ENCODE peak calls at places on chromosomes 16 and 17, in nine cellular contexts. One of them, this sample, is unnamed.

GRCh38 chr16:85460983-85461813 is 151.9 kb upstream of the GSE1 start:
- DNase-seq in GM06990: no peak
- DNase-seq in cardiac fibroblast: peak
- DNase-seq in H1: no peak
- DNase-seq in heart right ventricle: no peak
- DNase-seq in cardiac muscle cell: no peak
- DNase-seq in CD4-positive, alpha-beta T cell: no peak
- DNase-seq in GM12865: no peak
- DNase-seq in AG09309: no peak
- DNase-seq in this sample: no peak

GRCh38 chr16:85479972-85480726 is 133.0 kb upstream of the GSE1 start:
- DNase-seq in H1: no peak
- DNase-seq in GM12865: peak
- DNase-seq in AG09309: no peak
- DNase-seq in GM06990: no peak
- DNase-seq in cardiac muscle cell: peak
- DNase-seq in cardiac fibroblast: no peak
- DNase-seq in heart right ventricle: no peak
- DNase-seq in CD4-positive, alpha-beta T cell: no peak
- DNase-seq in this sample: no peak

GRCh38 chr16:83923581-83924365 is 24.9 kb downstream of the MLYCD start:
- DNase-seq in AG09309: no peak
- DNase-seq in cardiac fibroblast: no peak
- DNase-seq in GM06990: no peak
- DNase-seq in GM12865: no peak
- DNase-seq in CD4-positive, alpha-beta T cell: no peak
- DNase-seq in H1: no peak
- DNase-seq in cardiac muscle cell: no peak
- DNase-seq in heart right ventricle: no peak
- DNase-seq in this sample: no peak

GRCh38 chr16:8720080-8720966 is 45.9 kb downstream of the ABAT start:
- DNase-seq in AG09309: no peak
- DNase-seq in GM12865: peak
- DNase-seq in cardiac muscle cell: peak
- DNase-seq in CD4-positive, alpha-beta T cell: no peak
- DNase-seq in heart right ventricle: peak
- DNase-seq in cardiac fibroblast: no peak
- DNase-seq in H1: no peak
- DNase-seq in GM06990: no peak
- DNase-seq in this sample: no peak

GRCh38 chr17:60641810-60642220 is 35.8 kb upstream of the BCAS3 start:
- DNase-seq in cardiac muscle cell: peak
- DNase-seq in GM06990: peak
- DNase-seq in CD4-positive, alpha-beta T cell: peak
- DNase-seq in GM12865: peak
- DNase-seq in heart right ventricle: peak
- DNase-seq in H1: peak
- DNase-seq in cardiac fibroblast: peak
- DNase-seq in AG09309: peak
- DNase-seq in this sample: peak

GRCh38 chr17:83196088-83196765 is 116.8 kb downstream of the METRNL start:
- DNase-seq in cardiac muscle cell: no peak
- DNase-seq in GM06990: no peak
- DNase-seq in cardiac fibroblast: peak
- DNase-seq in H1: no peak
- DNase-seq in AG09309: peak
- DNase-seq in heart right ventricle: no peak
- DNase-seq in CD4-positive, alpha-beta T cell: no peak
- DNase-seq in GM12865: no peak
- DNase-seq in this sample: no peak

GRCh38 chr17:60305141-60305540 is 86.8 kb downstream of the USP32 start:
- DNase-seq in cardiac fibroblast: peak
- DNase-seq in CD4-positive, alpha-beta T cell: no peak
- DNase-seq in GM06990: peak
- DNase-seq in GM12865: peak
- DNase-seq in heart right ventricle: no peak
- DNase-seq in AG09309: no peak
- DNase-seq in H1: no peak
- DNase-seq in cardiac muscle cell: no peak
- DNase-seq in this sample: no peak

GRCh38 chr17:38669520-38669919 is 5.2 kb downstream of the EPOP start:
- DNase-seq in cardiac muscle cell: no peak
- DNase-seq in CD4-positive, alpha-beta T cell: no peak
- DNase-seq in H1: no peak
- DNase-seq in heart right ventricle: no peak
- DNase-seq in GM06990: no peak
- DNase-seq in GM12865: no peak
- DNase-seq in cardiac fibroblast: no peak
- DNase-seq in AG09309: no peak
- DNase-seq in this sample: no peak

GRCh38 chr17:38460716-38461650 is 32.7 kb downstream of the ARHGAP23 start:
- DNase-seq in CD4-positive, alpha-beta T cell: no peak
- DNase-seq in H1: no peak
- DNase-seq in GM12865: no peak
- DNase-seq in GM06990: no peak
- DNase-seq in cardiac fibroblast: no peak
- DNase-seq in cardiac muscle cell: no peak
- DNase-seq in heart right ventricle: no peak
- DNase-seq in AG09309: no peak
- DNase-seq in this sample: no peak

GRCh38 chr17:59483860-59484259 is 81.5 kb upstream of the DHX40 start:
- DNase-seq in CD4-positive, alpha-beta T cell: no peak
- DNase-seq in cardiac muscle cell: no peak
- DNase-seq in GM12865: peak
- DNase-seq in AG09309: no peak
- DNase-seq in GM06990: no peak
- DNase-seq in heart right ventricle: no peak
- DNase-seq in cardiac fibroblast: no peak
- DNase-seq in H1: no peak
- DNase-seq in this sample: no peak

GRCh38 chr16:66293932-66294331 is 72.6 kb upstream of the CDH5 start:
- DNase-seq in H1: no peak
- DNase-seq in cardiac muscle cell: no peak
- DNase-seq in cardiac fibroblast: no peak
- DNase-seq in CD4-positive, alpha-beta T cell: peak
- DNase-seq in heart right ventricle: no peak
- DNase-seq in GM06990: no peak
- DNase-seq in GM12865: no peak
- DNase-seq in AG09309: no peak
- DNase-seq in this sample: no peak

GRCh38 chr17:81519284-81520020 is 6.9 kb upstream of the ACTG1 start:
- DNase-seq in AG09309: no peak
- DNase-seq in cardiac muscle cell: peak
- DNase-seq in GM12865: peak
- DNase-seq in GM06990: peak
- DNase-seq in CD4-positive, alpha-beta T cell: peak
- DNase-seq in cardiac fibroblast: no peak
- DNase-seq in heart right ventricle: no peak
- DNase-seq in H1: no peak
- DNase-seq in this sample: no peak

GRCh38 chr17:27522028-27522639 is 65.9 kb downstream of the KSR1 start:
- DNase-seq in GM06990: no peak
- DNase-seq in cardiac fibroblast: no peak
- DNase-seq in cardiac muscle cell: no peak
- DNase-seq in H1: no peak
- DNase-seq in CD4-positive, alpha-beta T cell: no peak
- DNase-seq in GM12865: no peak
- DNase-seq in heart right ventricle: no peak
- DNase-seq in AG09309: no peak
- DNase-seq in this sample: no peak

GRCh38 chr16:47574091-47575054 is 113.2 kb downstream of the PHKB start:
- DNase-seq in CD4-positive, alpha-beta T cell: no peak
- DNase-seq in H1: no peak
- DNase-seq in GM12865: peak
- DNase-seq in cardiac muscle cell: no peak
- DNase-seq in heart right ventricle: no peak
- DNase-seq in AG09309: no peak
- DNase-seq in GM06990: peak
- DNase-seq in cardiac fibroblast: peak
- DNase-seq in this sample: no peak

GRCh38 chr16:53518550-53519416 is 15.8 kb upstream of the AKTIP start:
- DNase-seq in GM06990: peak
- DNase-seq in heart right ventricle: peak
- DNase-seq in GM12865: peak
- DNase-seq in cardiac muscle cell: no peak
- DNase-seq in H1: no peak
- DNase-seq in cardiac fibroblast: peak
- DNase-seq in AG09309: no peak
- DNase-seq in CD4-positive, alpha-beta T cell: peak
- DNase-seq in this sample: no peak

GRCh38 chr16:77599793-77600415 is 122.4 kb upstream of the NUDT7 start:
- DNase-seq in GM06990: no peak
- DNase-seq in cardiac muscle cell: peak
- DNase-seq in H1: no peak
- DNase-seq in CD4-positive, alpha-beta T cell: no peak
- DNase-seq in GM12865: peak
- DNase-seq in AG09309: peak
- DNase-seq in heart right ventricle: peak
- DNase-seq in cardiac fibroblast: peak
- DNase-seq in this sample: no peak

DNA sequence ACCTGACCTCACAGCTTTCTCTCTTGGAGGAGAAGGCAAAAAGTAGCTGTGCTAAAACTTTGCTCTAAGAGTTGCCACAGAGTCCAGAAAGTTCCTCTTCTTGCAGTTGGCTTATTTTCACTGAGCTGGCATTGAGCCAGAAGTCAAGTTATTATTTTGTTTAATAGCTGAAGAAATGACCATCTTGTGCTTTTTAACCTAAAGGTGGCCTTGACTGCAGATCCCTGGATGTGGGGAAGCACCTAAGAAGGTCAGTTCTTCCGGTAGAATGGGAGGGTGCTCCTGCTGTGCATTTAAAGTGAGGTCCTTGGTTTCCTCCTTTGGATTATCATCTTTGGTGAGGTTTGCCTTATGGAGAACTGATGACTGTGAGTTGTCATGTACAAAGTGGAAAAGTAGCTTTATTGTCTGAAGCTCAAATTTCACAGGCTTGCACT is 66.4 kb downstream of the PCTP start:
- DNase-seq in GM06990: no peak
- DNase-seq in GM12865: no peak
- DNase-seq in H1: no peak
- DNase-seq in AG09309: no peak
- DNase-seq in heart right ventricle: no peak
- DNase-seq in cardiac fibroblast: no peak
- DNase-seq in CD4-positive, alpha-beta T cell: no peak
- DNase-seq in cardiac muscle cell: no peak
- DNase-seq in this sample: no peak
- TF ChIP-seq CTCF in GM06990: no peak
- TF ChIP-seq CTCF in GM12865: no peak
- TF ChIP-seq CTCF in H1: no peak
- TF ChIP-seq CTCF in AG09309: no peak
- TF ChIP-seq CTCF in heart right ventricle: no peak
- TF ChIP-seq CTCF in cardiac fibroblast: no peak
- TF ChIP-seq CTCF in CD4-positive, alpha-beta T cell: no peak
- TF ChIP-seq CTCF in cardiac muscle cell: no peak
- TF ChIP-seq CTCF in this sample: no peak

DNA sequence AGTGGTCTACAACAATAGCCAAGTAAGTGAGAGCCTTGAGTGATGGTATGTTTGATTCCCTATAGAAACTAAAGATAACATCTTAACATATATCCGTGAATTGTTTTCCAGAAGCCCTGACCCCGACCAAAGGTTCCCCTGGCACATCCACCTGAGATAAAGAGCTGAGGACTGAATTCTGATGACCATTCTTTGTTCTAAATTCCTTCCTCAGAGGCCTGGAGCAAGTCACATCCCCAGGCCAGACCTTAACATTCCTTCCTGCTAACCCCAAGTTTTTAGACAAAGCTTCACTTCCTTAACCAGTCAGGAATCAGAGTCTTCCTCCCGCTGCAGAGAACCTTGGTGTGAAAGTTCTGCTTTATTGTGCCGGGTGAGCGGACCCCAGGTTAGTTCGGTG is 83.3 kb downstream of the PMP22 start:
- DNase-seq in cardiac muscle cell: no peak
- DNase-seq in H1: no peak
- DNase-seq in GM12865: no peak
- DNase-seq in cardiac fibroblast: no peak
- DNase-seq in CD4-positive, alpha-beta T cell: no peak
- DNase-seq in heart right ventricle: no peak
- DNase-seq in GM06990: no peak
- DNase-seq in AG09309: no peak
- DNase-seq in this sample: no peak
- TF ChIP-seq CTCF in cardiac muscle cell: no peak
- TF ChIP-seq CTCF in H1: no peak
- TF ChIP-seq CTCF in GM12865: no peak
- TF ChIP-seq CTCF in cardiac fibroblast: no peak
- TF ChIP-seq CTCF in CD4-positive, alpha-beta T cell: no peak
- TF ChIP-seq CTCF in heart right ventricle: no peak
- TF ChIP-seq CTCF in GM06990: no peak
- TF ChIP-seq CTCF in AG09309: no peak
- TF ChIP-seq CTCF in this sample: no peak

GRCh38 chr17:8189711-8190477 is at the start of gene BORCS6:
- DNase-seq in CD4-positive, alpha-beta T cell: peak
- DNase-seq in cardiac fibroblast: peak
- DNase-seq in GM06990: peak
- DNase-seq in cardiac muscle cell: peak
- DNase-seq in heart right ventricle: peak
- DNase-seq in AG09309: peak
- DNase-seq in H1: peak
- DNase-seq in GM12865: peak
- DNase-seq in this sample: peak
- TF ChIP-seq CTCF in CD4-positive, alpha-beta T cell: no peak
- TF ChIP-seq CTCF in cardiac fibroblast: no peak
- TF ChIP-seq CTCF in GM06990: peak
- TF ChIP-seq CTCF in cardiac muscle cell: no peak
- TF ChIP-seq CTCF in heart right ventricle: peak
- TF ChIP-seq CTCF in AG09309: no peak
- TF ChIP-seq CTCF in H1: no peak
- TF ChIP-seq CTCF in GM12865: peak
- TF ChIP-seq CTCF in this sample: no peak

GRCh38 chr16:28192811-28193529 is 18.8 kb downstream of the XPO6 start:
- DNase-seq in cardiac fibroblast: no peak
- DNase-seq in H1: no peak
- DNase-seq in CD4-positive, alpha-beta T cell: peak
- DNase-seq in heart right ventricle: no peak
- DNase-seq in AG09309: no peak
- DNase-seq in GM12865: peak
- DNase-seq in cardiac muscle cell: no peak
- DNase-seq in GM06990: peak
- DNase-seq in this sample: no peak

GRCh38 chr16:28189237-28189636 is 22.5 kb downstream of the XPO6 start:
- DNase-seq in GM06990: no peak
- DNase-seq in H1: no peak
- DNase-seq in heart right ventricle: no peak
- DNase-seq in AG09309: no peak
- DNase-seq in cardiac muscle cell: no peak
- DNase-seq in cardiac fibroblast: peak
- DNase-seq in GM12865: no peak
- DNase-seq in CD4-positive, alpha-beta T cell: no peak
- DNase-seq in this sample: no peak

GRCh38 chr16:28193530-28194423 is 18.0 kb downstream of the XPO6 start:
- DNase-seq in CD4-positive, alpha-beta T cell: no peak
- DNase-seq in cardiac muscle cell: no peak
- DNase-seq in heart right ventricle: no peak
- DNase-seq in GM12865: peak
- DNase-seq in cardiac fibroblast: peak
- DNase-seq in H1: no peak
- DNase-seq in GM06990: peak
- DNase-seq in AG09309: peak
- DNase-seq in this sample: no peak

GRCh38 chr16:28188085-28188916 is 23.5 kb downstream of the XPO6 start:
- DNase-seq in GM06990: peak
- DNase-seq in cardiac fibroblast: no peak
- DNase-seq in H1: no peak
- DNase-seq in heart right ventricle: no peak
- DNase-seq in cardiac muscle cell: no peak
- DNase-seq in CD4-positive, alpha-beta T cell: no peak
- DNase-seq in AG09309: no peak
- DNase-seq in GM12865: peak
- DNase-seq in this sample: no peak

GRCh38 chr16:28191364-28191985 is 20.3 kb downstream of the XPO6 start:
- DNase-seq in heart right ventricle: no peak
- DNase-seq in H1: no peak
- DNase-seq in GM12865: no peak
- DNase-seq in GM06990: no peak
- DNase-seq in CD4-positive, alpha-beta T cell: no peak
- DNase-seq in AG09309: no peak
- DNase-seq in cardiac fibroblast: no peak
- DNase-seq in cardiac muscle cell: no peak
- DNase-seq in this sample: no peak
- TF ChIP-seq CTCF in heart right ventricle: no peak
- TF ChIP-seq CTCF in H1: no peak
- TF ChIP-seq CTCF in GM12865: no peak
- TF ChIP-seq CTCF in GM06990: no peak
- TF ChIP-seq CTCF in CD4-positive, alpha-beta T cell: no peak
- TF ChIP-seq CTCF in AG09309: no peak
- TF ChIP-seq CTCF in cardiac fibroblast: no peak
- TF ChIP-seq CTCF in cardiac muscle cell: no peak
- TF ChIP-seq CTCF in this sample: no peak

This sample was measured in D721Med.